ENCODE peak calls at places on chromosomes 1 and 21, in four cellular contexts. L, N, V and O are unnamed samples.
A peak's percentile ranks its signal among the peaks of the same experiment; 100 is the strongest.

GRCh38 chr21:34565238-34565637 is 49.7 kb downstream of the RCAN1 start:
- DNase-seq in L (no peak), N (no peak), V (no peak), O (no peak)

GRCh38 chr21:40242586-40242985 is 375.3 kb downstream of the PCP4 start:
- DNase-seq in L (no peak), N (no peak), V (no peak), O (no peak)

GRCh38 chr1:110136911-110137310 is 13.4 kb upstream of the SLC6A17 start:
- DNase-seq in L (peak; percentile 28), N (peak; percentile 75), V (no peak), O (no peak)

GRCh38 chr1:196309386-196309785 is 298.9 kb downstream of the KCNT2 start:
- DNase-seq in L (no peak), N (no peak), V (no peak), O (peak; percentile 10)

GRCh38 chr1:89896105-89896942 is 75.5 kb downstream of the LRRC8D start:
- DNase-seq in L (no peak), N (no peak), V (no peak), O (no peak)

GRCh38 chr1:165116732-165117131 is 239.8 kb downstream of the LMX1A start:
- DNase-seq in L (no peak), N (no peak), V (no peak), O (peak; percentile 90)

GRCh38 chr1:112247971-112248370 is 148.0 kb upstream of the CTTNBP2NL start:
- DNase-seq in L (no peak), N (no peak), V (no peak), O (no peak)

GRCh38 chr1:95116666-95117206 is 419 bp upstream of the TLCD4 start:
- DNase-seq in L (peak; percentile 71), N (peak; percentile 79), V (no peak), O (peak; percentile 30)

GRCh38 chr21:42055425-42055824 is 15.7 kb upstream of the UMODL1 start:
- DNase-seq in L (no peak), N (no peak), V (no peak), O (no peak)

GRCh38 chr1:148161252-148161901 is 9.3 kb upstream of the NBPF11 start:
- DNase-seq in L (no peak), N (peak; percentile 31), V (no peak), O (no peak)

GRCh38 chr1:12085643-12086260 is 22.6 kb downstream of the TNFRSF8 start:
- DNase-seq in L (no peak), N (no peak), V (no peak), O (no peak)

GRCh38 chr1:242524571-242525359 is at the start of gene PLD5:
- DNase-seq in L (no peak), N (peak; percentile 62), V (no peak), O (peak; percentile 36)

GRCh38 chr1:6082430-6082971 is 36.8 kb downstream of the KCNAB2 start:
- DNase-seq in L (no peak), N (no peak), V (no peak), O (no peak)

GRCh38 chr1:235145639-235146038 is 15.4 kb downstream of the RBM34 start:
- DNase-seq in L (no peak), N (no peak), V (no peak), O (no peak)

GRCh38 chr1:162466797-162467196 is 30.8 kb upstream of the UHMK1 start:
- DNase-seq in L (no peak), N (no peak), V (no peak), O (no peak)

GRCh38 chr21:46054447-46054846 is 43.5 kb upstream of the COL6A2 start:
- DNase-seq in L (no peak), N (peak; percentile 47), V (no peak), O (no peak)

GRCh38 chr1:198754670-198755069 is 115.8 kb downstream of the PTPRC start:
- DNase-seq in L (no peak), N (no peak), V (no peak), O (no peak)

GRCh38 chr1:240027059-240027462 is 64.6 kb upstream of the FMN2 start:
- DNase-seq in L (no peak), N (no peak), V (no peak), O (no peak)

GRCh38 chr1:76266762-76267161 is 192.2 kb downstream of the ST6GALNAC3 start:
- DNase-seq in L (no peak), N (no peak), V (no peak), O (no peak)

GRCh38 chr1:28737245-28738137 is 751 bp downstream of the YTHDF2 start:
- DNase-seq in L (peak; percentile 48), N (peak; percentile 76), V (no peak), O (peak; percentile 18)

GRCh38 chr1:12343823-12344487 is 114.1 kb downstream of the VPS13D start:
- DNase-seq in L (no peak), N (no peak), V (no peak), O (no peak)

GRCh38 chr1:87150143-87150542 is 178.5 kb upstream of the LMO4 start:
- DNase-seq in L (no peak), N (no peak), V (no peak), O (no peak)

GRCh38 chr1:103336376-103336775 is 189.1 kb upstream of the RNPC3 start:
- DNase-seq in L (no peak), N (no peak), V (no peak), O (no peak)

GRCh38 chr1:109467301-109467777 is 993 bp downstream of the SYPL2 start:
- DNase-seq in L (no peak), N (peak; percentile 49), V (no peak), O (no peak)

GRCh38 chr1:151067185-151067584 is 3.4 kb upstream of the GABPB2 start:
- DNase-seq in L (no peak), N (no peak), V (no peak), O (no peak)

GRCh38 chr1:151069103-151069486 is 1.5 kb upstream of the GABPB2 start:
- DNase-seq in L (no peak), N (no peak), V (no peak), O (no peak)

GRCh38 chr1:151072224-151072623 is 1.7 kb downstream of the GABPB2 start:
- DNase-seq in L (no peak), N (no peak), V (no peak), O (no peak)
- TF ChIP-seq CTCF in L (no peak), N (peak; percentile 31), V (no peak), O (peak; percentile 18)

GRCh38 chr1:200530551-200531261 is 89.8 kb downstream of the KIF14 start:
- DNase-seq in L (no peak), N (no peak), V (no peak), O (no peak)
- H3K4me1 ChIP-seq in L (no peaks in the 10 kb centered on the region), N (no peaks in the 10 kb centered on the region), V (no peaks in the 10 kb centered on the region), O (no peaks in the 10 kb centered on the region)

GRCh38 chr1:183418696-183419095 is 516 bp upstream of the NMNAT2 start:
- DNase-seq in L (no peak), N (no peak), V (no peak), O (no peak)
- H3K27me3 ChIP-seq in L (peaks cover 49% of the 10 kb centered on the region), N (no peaks in the 10 kb centered on the region), V (peaks cover 43% of the 10 kb centered on the region), O (peaks cover 86% of the 10 kb centered on the region)

GRCh38 chr1:217333939-217334338 is 297.0 kb downstream of the GPATCH2 start:
- DNase-seq in L (no peak), N (peak; percentile 75), V (no peak), O (peak; percentile 30)
- TF ChIP-seq CTCF in L (no peak), N (peak; percentile 84), V (no peak), O (peak; percentile 82)

GRCh38 chr1:2045468-2046224 is 4.6 kb upstream of the PRKCZ start:
- DNase-seq in L (no peak), N (no peak), V (no peak), O (no peak)
- H3K4me1 ChIP-seq in L (peaks cover 43% of the 10 kb centered on the region), N (no peaks in the 10 kb centered on the region), V (peaks cover 4% of the 10 kb centered on the region), O (no peaks in the 10 kb centered on the region)